ENCODE peak calls at places on chromosomes 6 and 20, in six cellular contexts. O is pancreas; Z is foreskin keratinocyte; M is sigmoid colon; K is HCT116; A is CD4-positive, CD25-positive, alpha-beta regulatory T cell. I is an unnamed sample. For H3K4me1 and H3K27me3, the result is how much of the 10 kb centered on the place peaks cover.

GRCh38 chr6:118709859-118710350 is 58.5 kb upstream of the CEP85L start:
- DNase-seq in Z (peak), A (peak), K (no peak), O (no peak), M (no peak), I (peak)

GRCh38 chr6:93299622-93300021 is 119.7 kb downstream of the EPHA7 start:
- DNase-seq in M (no peak), Z (no peak), A (no peak), K (no peak), O (no peak), I (no peak)

GRCh38 chr20:38117635-38118034 is 47.4 kb downstream of the TGM2 start:
- DNase-seq in M (no peak), K (no peak), O (no peak), Z (peak), A (no peak), I (no peak)

GRCh38 chr20:49677777-49678758 is 35.6 kb downstream of the B4GALT5 start:
- DNase-seq in O (no peak), A (no peak), M (no peak), K (no peak), Z (no peak), I (no peak)

GRCh38 chr6:157434349-157435016 is 53.5 kb downstream of the ZDHHC14 start:
- DNase-seq in M (no peak), Z (no peak), A (no peak), K (no peak), O (no peak), I (no peak)

GRCh38 chr6:32108727-32109113 is 418 bp downstream of the TNXB start:
- DNase-seq in M (no peak), O (no peak), Z (no peak), K (no peak), A (no peak), I (no peak)

GRCh38 chr6:28281288-28282064 is at the start of gene PGBD1:
- DNase-seq in O (peak), M (peak), K (peak), Z (peak), A (peak), I (peak)

GRCh38 chr20:14210146-14210545 is 127.3 kb downstream of the FLRT3 start:
- DNase-seq in M (no peak), O (no peak), A (no peak), K (no peak), Z (no peak), I (no peak)

GRCh38 chr6:18795726-18796125 is 408.6 kb downstream of the RNF144B start:
- DNase-seq in K (no peak), A (no peak), O (no peak), Z (no peak), M (no peak), I (no peak)

GRCh38 chr20:42204261-42204660 is 586.1 kb upstream of the CHD6 start:
- DNase-seq in K (no peak), O (no peak), A (no peak), M (no peak), Z (no peak), I (no peak)

GRCh38 chr20:43987531-43987930 is 72.9 kb downstream of the TOX2 start:
- DNase-seq in O (no peak), K (no peak), A (no peak), Z (no peak), M (no peak), I (no peak)

GRCh38 chr6:157228421-157229218 is 94.7 kb downstream of the TMEM242 start:
- DNase-seq in Z (no peak), A (no peak), M (peak), K (no peak), O (no peak), I (peak)

GRCh38 chr6:26054937-26055669 is 32.1 kb upstream of the HFE start:
- DNase-seq in M (peak), O (peak), K (peak), A (peak), Z (peak), I (peak)

GRCh38 chr20:61023612-61024011 is 228.4 kb upstream of the CDH4 start:
- DNase-seq in K (no peak), A (no peak), Z (no peak), M (no peak), O (no peak), I (no peak)

GRCh38 chr6:158669145-158670035 is 19.5 kb downstream of the SYTL3 start:
- DNase-seq in A (no peak), M (no peak), Z (peak), O (no peak), K (no peak), I (no peak)

GRCh38 chr6:35954335-35954734 is 33.4 kb upstream of the SRPK1 start:
- DNase-seq in O (no peak), M (no peak), A (no peak), K (no peak), Z (no peak), I (no peak)

GRCh38 chr6:140344149-140344913 is 969.9 kb upstream of the CITED2 start:
- DNase-seq in Z (peak), A (no peak), K (no peak), M (no peak), O (no peak), I (no peak)

GRCh38 chr6:44285552-44286284 is 15.5 kb downstream of the TMEM151B start:
- DNase-seq in Z (no peak), K (no peak), M (no peak), O (no peak), A (no peak), I (no peak)

GRCh38 chr6:15444081-15444731 is 198.3 kb downstream of the JARID2 start:
- DNase-seq in Z (no peak), K (no peak), O (no peak), M (no peak), A (no peak), I (no peak)

GRCh38 chr6:83920017-83920416 is 60.5 kb downstream of the CYB5R4 start:
- DNase-seq in Z (no peak), K (no peak), M (no peak), O (no peak), A (no peak), I (no peak)

GRCh38 chr20:43961116-43961515 is 46.5 kb downstream of the TOX2 start:
- DNase-seq in A (no peak), M (no peak), K (no peak), Z (no peak), O (no peak), I (no peak)

GRCh38 chr20:37695684-37696342 is 2.0 kb downstream of the CTNNBL1 start:
- DNase-seq in M (no peak), K (no peak), A (no peak), Z (no peak), O (no peak), I (no peak)

GRCh38 chr6:30646450-30647038 is 389 bp upstream of the C6orf136 start:
- DNase-seq in M (no peak), K (no peak), A (no peak), O (peak), Z (no peak), I (peak)

GRCh38 chr6:161439093-161439492 is 165.2 kb upstream of the AGPAT4 start:
- DNase-seq in M (peak), A (no peak), O (no peak), Z (no peak), K (peak), I (no peak)

GRCh38 chr20:62686869-62687830 is 21.5 kb upstream of the NTSR1 start:
- DNase-seq in M (no peak), K (no peak), A (no peak), Z (peak), O (no peak), I (no peak)

DNA sequence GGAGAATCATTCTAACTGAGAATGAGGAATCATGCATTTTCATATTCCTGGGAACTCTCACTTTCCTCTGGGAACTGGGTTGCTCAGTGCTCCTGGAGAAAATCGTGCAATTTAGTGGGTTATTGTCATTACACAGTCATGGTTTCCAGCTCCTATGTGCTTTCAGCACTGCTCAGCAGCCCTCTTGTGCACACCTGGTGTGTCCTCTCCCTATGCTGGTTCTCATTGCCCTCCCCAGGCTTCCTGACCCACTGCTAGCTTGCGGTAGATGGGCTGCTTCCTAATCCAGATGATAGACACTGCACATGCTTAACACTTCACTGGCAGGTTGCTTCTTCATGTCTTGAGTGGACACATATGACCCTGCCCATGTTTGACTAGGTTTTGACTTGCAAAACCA is 39.7 kb downstream of the TMEM200A start:
- DNase-seq in Z (no peak), A (no peak), K (no peak), M (no peak), O (no peak), I (no peak)
- H3K27ac ChIP-seq in Z (no peak), A (no peak), K (no peak), M (no peak), O (no peak), I (no peak)

DNA sequence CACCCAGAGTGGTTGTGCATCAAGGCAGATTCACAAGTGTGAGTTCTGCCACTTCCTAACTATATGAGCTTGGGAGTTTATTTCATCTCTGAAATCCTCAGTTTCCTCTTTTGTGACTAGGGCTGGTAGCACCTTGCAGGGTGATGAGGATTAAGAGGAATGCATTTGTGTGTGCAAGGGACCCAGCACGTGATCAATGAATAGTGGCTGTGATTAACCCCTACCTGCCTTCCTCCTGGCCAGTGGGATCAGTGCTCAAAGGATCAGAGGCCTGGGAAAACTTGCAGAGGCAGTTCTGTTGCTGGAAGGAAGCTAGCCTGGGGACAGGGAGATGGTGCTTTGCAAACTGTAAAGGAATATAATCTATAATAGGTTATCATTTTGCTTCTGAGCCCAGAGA is 7.3 kb downstream of the SDC4 start:
- DNase-seq in K (no peak), M (no peak), O (no peak), Z (peak), A (no peak), I (no peak)
- H3K4me1 ChIP-seq in K (half or more), M (half or more), O (half or more), Z (half or more), A (under half), I (under half)

DNA sequence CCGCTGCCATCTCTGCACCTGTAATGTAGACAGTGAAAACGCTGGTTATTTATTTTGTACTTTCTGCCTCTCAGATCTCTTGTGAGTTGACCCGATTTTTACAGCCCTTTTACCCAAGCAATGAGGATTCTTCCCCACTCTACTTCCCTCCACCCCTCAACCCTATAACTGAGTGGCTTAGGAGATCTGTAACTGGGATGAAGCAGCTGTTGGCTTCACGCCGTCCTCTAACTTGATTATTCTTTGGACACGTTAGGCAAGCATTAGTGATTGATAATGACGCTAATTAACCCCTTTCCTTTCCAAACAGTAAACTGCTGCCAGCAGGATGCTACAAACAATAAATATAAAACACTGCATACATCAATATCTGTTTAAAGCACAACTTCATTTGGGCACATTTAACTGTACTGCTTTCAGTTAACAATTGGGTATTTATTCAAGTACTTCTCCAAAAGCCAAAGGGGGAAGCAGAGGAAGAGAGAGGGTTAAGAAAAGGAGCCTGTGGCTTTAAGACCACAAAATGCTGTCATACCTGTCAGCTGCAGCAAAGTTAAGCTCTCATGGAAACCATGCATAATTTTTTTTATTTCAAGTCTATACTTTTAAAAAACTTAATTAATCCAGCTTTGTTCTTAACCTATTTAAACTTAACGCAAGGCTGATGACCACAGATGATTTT is 21.2 kb downstream of the TFAP2A start:
- DNase-seq in M (no peak), K (no peak), Z (no peak), O (no peak), A (no peak), I (no peak)
- H3K27me3 ChIP-seq in M (under half), K (under half), Z (under half), O (under half), A (half or more), I (half or more)

GRCh38 chr6:112207131-112207530 is 47.2 kb downstream of the LAMA4 start:
- DNase-seq in A (no peak), K (no peak), O (no peak), M (no peak), Z (no peak), I (no peak)

GRCh38 chr6:112204350-112204706 is 50.0 kb downstream of the LAMA4 start:
- DNase-seq in M (no peak), K (no peak), Z (no peak), A (no peak), O (no peak), I (no peak)

GRCh38 chr6:112203577-112204349 is 50.6 kb downstream of the LAMA4 start:
- DNase-seq in K (peak), M (no peak), A (no peak), Z (peak), O (no peak), I (no peak)

GRCh38 chr6:112205521-112206458 is 48.6 kb downstream of the LAMA4 start:
- DNase-seq in A (no peak), O (no peak), K (no peak), Z (peak), M (no peak), I (no peak)

DNA sequence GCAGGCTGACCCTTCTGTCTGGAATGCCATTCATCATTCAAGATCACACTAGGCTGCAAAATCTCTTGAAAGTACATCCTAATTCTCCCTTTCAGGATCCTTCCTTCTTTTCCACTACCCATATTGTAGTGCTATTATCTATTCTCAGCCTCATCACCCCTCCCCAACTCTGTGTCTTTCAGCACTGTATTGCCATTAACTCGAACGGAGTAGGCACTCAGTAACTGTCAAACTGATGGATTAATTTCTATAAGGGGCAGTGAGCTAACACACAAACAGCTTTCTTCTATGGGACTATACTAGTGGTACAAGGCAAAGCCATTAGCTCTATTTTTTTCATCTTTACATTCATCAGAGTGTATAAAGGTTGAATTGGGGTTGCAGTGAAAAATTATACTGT is 46.6 kb downstream of the LAMA4 start:
- DNase-seq in K (no peak), Z (no peak), O (no peak), M (no peak), A (no peak), I (no peak)
- H3K27ac ChIP-seq in K (no peak), Z (no peak), O (no peak), M (no peak), A (no peak), I (no peak)

GRCh38 chr20:59030911-59031310 is 1.2 kb downstream of the ATP5F1E start:
- DNase-seq in A (no peak), O (no peak), Z (no peak), K (no peak), M (no peak), I (no peak)
- H3K4me1 ChIP-seq in A (half or more), O (under half), Z (under half), K (under half), M (half or more), I (under half)

GRCh38 chr6:148383658-148384417 is 41.2 kb downstream of the SASH1 start:
- DNase-seq in M (no peak), K (no peak), A (no peak), O (no peak), Z (no peak), I (no peak)

GRCh38 chr6:148379966-148380653 is 37.5 kb downstream of the SASH1 start:
- DNase-seq in A (no peak), K (no peak), Z (no peak), O (no peak), M (no peak), I (no peak)

GRCh38 chr6:148379481-148379880 is 36.8 kb downstream of the SASH1 start:
- DNase-seq in O (no peak), M (no peak), Z (no peak), A (no peak), K (no peak), I (no peak)

GRCh38 chr6:148385379-148385778 is 42.7 kb downstream of the SASH1 start:
- DNase-seq in M (no peak), O (no peak), A (no peak), Z (no peak), K (no peak), I (no peak)

DNA sequence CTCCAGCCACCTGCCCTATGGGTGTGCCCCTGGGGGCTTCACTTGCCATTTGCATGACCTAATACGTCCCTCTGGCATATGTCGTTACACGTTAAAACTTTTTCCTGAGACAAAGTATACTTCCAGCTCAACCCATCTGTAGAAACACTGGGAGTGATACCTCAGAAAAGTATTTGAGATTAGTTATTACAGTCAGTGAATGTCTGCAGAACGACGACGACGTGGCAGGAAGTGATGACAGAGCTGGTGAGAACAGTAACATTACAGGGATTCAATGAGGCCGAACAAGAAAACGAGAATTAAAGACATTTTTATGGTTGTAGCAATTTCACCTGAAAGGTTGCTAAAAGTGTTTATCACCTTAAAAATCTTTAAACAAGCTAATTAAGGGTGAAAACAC is 40.2 kb downstream of the SASH1 start:
- DNase-seq in M (no peak), A (no peak), Z (no peak), O (no peak), K (no peak), I (no peak)
- H3K27me3 ChIP-seq in M (under half), A (under half), Z (under half), O (under half), K (under half), I (under half)

DNA sequence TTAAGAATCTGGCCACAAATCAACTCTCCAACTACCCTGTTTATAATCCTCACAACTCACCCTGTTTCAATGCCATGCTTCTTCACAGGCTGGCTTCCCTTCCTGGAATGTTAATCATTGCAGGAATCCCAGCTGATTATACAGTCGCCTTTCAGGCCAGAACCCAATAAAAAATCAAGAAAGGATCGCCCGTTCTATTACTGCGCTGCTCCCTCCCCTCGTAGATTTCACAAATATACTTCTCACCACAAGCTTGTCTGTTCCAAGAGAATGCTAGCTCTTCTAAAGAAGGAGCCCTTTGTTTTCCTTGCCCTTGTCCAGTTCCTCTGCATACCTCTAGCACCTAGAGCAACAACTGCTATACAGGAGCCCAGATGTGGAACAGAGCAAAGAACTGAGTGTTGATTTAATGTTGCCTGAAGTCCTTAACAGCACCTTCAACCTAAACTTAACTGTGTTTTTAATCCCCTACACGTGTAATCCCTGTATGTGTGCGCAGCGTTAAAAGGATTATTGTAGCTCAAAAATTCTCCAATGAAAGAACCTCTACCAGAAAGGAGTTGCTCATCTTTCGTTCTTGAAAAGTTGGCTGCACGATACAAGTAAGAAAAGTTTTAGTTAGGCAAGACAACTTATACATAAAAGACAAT is 988 bp downstream of the ECHDC1 start:
- DNase-seq in M (no peak), Z (peak), A (no peak), K (no peak), O (no peak), I (no peak)
- H3K27ac ChIP-seq in M (peak), Z (peak), A (peak), K (peak), O (peak), I (peak)

GRCh38 chr20:19975901-19976300 is 41.3 kb upstream of the NAA20 start:
- DNase-seq in K (no peak), A (no peak), M (no peak), Z (no peak), O (peak), I (no peak)
- H3K4me1 ChIP-seq in K (under half), A (under half), M (half or more), Z (under half), O (half or more), I (half or more)

DNA sequence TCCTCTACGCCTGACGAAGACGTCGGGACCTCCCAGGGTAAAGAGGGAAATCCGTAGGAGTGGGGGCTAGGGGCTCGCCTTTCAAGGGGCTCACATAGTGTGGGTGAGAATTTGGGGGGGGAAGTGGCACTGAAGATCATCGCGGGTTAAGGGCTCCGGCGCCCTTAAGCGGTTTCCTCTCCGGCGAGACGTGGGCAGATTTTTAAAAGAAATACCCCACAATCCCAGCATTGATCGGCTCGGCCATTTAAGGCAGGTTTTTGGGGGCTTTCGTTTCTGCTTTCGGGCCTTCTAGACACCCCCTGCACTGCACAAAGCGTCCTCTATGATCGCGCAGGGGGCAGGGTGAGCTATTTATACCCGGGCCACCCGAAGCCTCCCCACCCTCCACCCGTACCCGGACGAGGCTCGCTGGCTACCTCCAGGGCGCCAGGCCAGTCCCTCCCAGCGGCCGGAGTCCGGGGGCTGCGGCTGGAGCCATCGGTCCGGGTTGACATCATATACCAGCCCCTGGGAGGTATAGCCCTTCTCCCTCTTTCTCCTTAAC is 1.2 kb downstream of the NKX2-2 start:
- DNase-seq in M (no peak), Z (no peak), O (no peak), A (no peak), K (no peak), I (no peak)
- H3K27me3 ChIP-seq in M (half or more), Z (half or more), O (under half), A (under half), K (under half), I (half or more)

I was measured in spleen.